ENCODE peak calls at places on chromosome 9, in ten cellular contexts. O is type B pancreatic cell; M is MCF 10A; J is neural crest cell; R is bronchial epithelial cell; Z is fibroblast of pulmonary artery; G is CD8-positive, alpha-beta T cell; Q is cardiac fibroblast; C is WERI-Rb-1; N is colonic mucosa. B is an unnamed sample.

GRCh38 chr9:134230942-134231325 is 66.6 kb upstream of the RNU6ATAC start:
- DNase-seq in R (no peak), M (no peak), Z (no peak), Q (no peak), G (no peak), C (no peak), N (no peak), O (no peak), J (no peak), B (no peak)

GRCh38 chr9:38371495-38371894 is 21.0 kb upstream of the ALDH1B1 start:
- DNase-seq in C (peak), G (no peak), R (peak), Z (peak), O (no peak), J (no peak), M (peak), Q (peak), N (peak), B (peak)

GRCh38 chr9:114174876-114175771 is 19.8 kb downstream of the COL27A1 start:
- DNase-seq in O (no peak), Z (peak), R (no peak), J (no peak), N (peak), M (no peak), C (no peak), G (no peak), Q (peak), B (peak)

GRCh38 chr9:132451276-132451675 is 41.3 kb downstream of the CFAP77 start:
- DNase-seq in C (no peak), N (no peak), G (no peak), J (no peak), O (no peak), M (no peak), Z (no peak), Q (no peak), R (no peak), B (no peak)

GRCh38 chr9:26260238-26260637 is 582.0 kb upstream of the TUSC1 start:
- DNase-seq in G (no peak), J (no peak), Q (peak), O (no peak), Z (peak), R (peak), M (peak), N (no peak), C (no peak), B (no peak)

GRCh38 chr9:127418037-127418471 is 6.1 kb upstream of the ZNF79 start:
- DNase-seq in Z (no peak), C (peak), O (no peak), Q (no peak), J (no peak), G (no peak), M (peak), N (no peak), R (no peak), B (no peak)

GRCh38 chr9:115267788-115268187 is 149.8 kb upstream of the TNC start:
- DNase-seq in R (no peak), M (peak), Z (peak), Q (peak), J (no peak), C (no peak), O (no peak), N (no peak), G (no peak), B (peak)

GRCh38 chr9:110672873-110673508 is 4.4 kb downstream of the MUSK start:
- DNase-seq in R (no peak), J (no peak), Z (no peak), M (no peak), G (no peak), O (no peak), Q (no peak), N (no peak), C (no peak), B (no peak)

GRCh38 chr9:70868661-70869652 is 252.5 kb downstream of the TRPM3 start:
- DNase-seq in N (no peak), J (no peak), G (no peak), Z (peak), M (no peak), R (peak), O (no peak), Q (peak), C (peak), B (peak)

GRCh38 chr9:133750927-133751649 is 12.9 kb upstream of the SARDH start:
- DNase-seq in C (no peak), M (no peak), Q (no peak), G (no peak), R (no peak), N (no peak), Z (no peak), J (no peak), O (peak), B (no peak)

GRCh38 chr9:9352877-9353481 is 1259.8 kb downstream of the PTPRD start:
- DNase-seq in Z (peak), Q (peak), O (no peak), R (peak), M (peak), J (peak), C (no peak), N (peak), G (no peak), B (no peak)

GRCh38 chr9:83327750-83328622 is 210.2 kb downstream of the FRMD3 start:
- DNase-seq in O (no peak), C (peak), J (no peak), M (no peak), Q (no peak), Z (no peak), G (no peak), N (no peak), R (no peak), B (no peak)

GRCh38 chr9:83323148-83323547 is 215.1 kb downstream of the FRMD3 start:
- DNase-seq in G (no peak), O (no peak), C (no peak), N (no peak), M (no peak), Z (no peak), J (no peak), R (no peak), Q (no peak), B (no peak)

GRCh38 chr9:83327323-83327722 is 210.9 kb downstream of the FRMD3 start:
- DNase-seq in Q (peak), R (no peak), J (no peak), N (no peak), Z (no peak), O (no peak), C (no peak), G (no peak), M (no peak), B (peak)

GRCh38 chr9:83322438-83322837 is 215.8 kb downstream of the FRMD3 start:
- DNase-seq in M (no peak), Z (no peak), O (no peak), J (no peak), R (no peak), Q (peak), C (no peak), G (no peak), N (no peak), B (peak)
- TF ChIP-seq CTCF in M (no peak), Z (no peak), O (no peak), J (no peak), R (no peak), Q (no peak), C (no peak), G (no peak), N (no peak), B (no peak)

GRCh38 chr9:120733190-120733589 is 18.9 kb upstream of the MEGF9 start:
- DNase-seq in G (no peak), M (no peak), C (no peak), O (no peak), Z (peak), N (no peak), J (no peak), Q (peak), R (peak), B (peak)

GRCh38 chr9:120735415-120736126 is 21.3 kb upstream of the MEGF9 start:
- DNase-seq in G (no peak), J (no peak), N (no peak), C (no peak), R (peak), Z (peak), O (no peak), M (peak), Q (peak), B (peak)

GRCh38 chr9:120737411-120737810 is 23.1 kb upstream of the MEGF9 start:
- DNase-seq in G (no peak), R (no peak), O (no peak), C (no peak), M (no peak), Q (no peak), Z (no peak), J (no peak), N (no peak), B (no peak)

GRCh38 chr9:120734607-120735006 is 20.3 kb upstream of the MEGF9 start:
- DNase-seq in M (no peak), J (no peak), Q (no peak), N (no peak), Z (no peak), C (no peak), R (no peak), O (no peak), G (no peak), B (no peak)

GRCh38 chr9:120735009-120735408 is 20.7 kb upstream of the MEGF9 start:
- DNase-seq in R (no peak), Z (peak), Q (no peak), G (no peak), M (no peak), O (no peak), C (no peak), J (no peak), N (no peak), B (peak)
- TF ChIP-seq CTCF in R (no peak), Z (no peak), Q (no peak), G (no peak), M (no peak), O (no peak), C (no peak), J (no peak), N (no peak), B (no peak)

GRCh38 chr9:84935528-84936117 is 266.1 kb downstream of the NTRK2 start:
- DNase-seq in Z (no peak), J (no peak), Q (no peak), N (no peak), G (no peak), M (no peak), O (no peak), R (no peak), C (no peak), B (no peak)

GRCh38 chr9:84929068-84929467 is 259.5 kb downstream of the NTRK2 start:
- DNase-seq in C (no peak), Z (no peak), O (no peak), J (no peak), G (no peak), Q (no peak), M (no peak), N (no peak), R (no peak), B (no peak)

GRCh38 chr9:84937086-84937670 is 267.6 kb downstream of the NTRK2 start:
- DNase-seq in Q (no peak), Z (no peak), C (no peak), J (peak), N (peak), G (no peak), M (no peak), O (no peak), R (no peak), B (no peak)

GRCh38 chr9:84928419-84928818 is 258.9 kb downstream of the NTRK2 start:
- DNase-seq in O (no peak), Z (no peak), J (no peak), C (no peak), R (no peak), Q (no peak), G (no peak), M (no peak), N (no peak), B (no peak)

GRCh38 chr9:84932915-84933527 is 263.5 kb downstream of the NTRK2 start:
- DNase-seq in C (no peak), O (no peak), Z (no peak), G (no peak), Q (no peak), M (peak), J (no peak), N (no peak), R (peak), B (no peak)
- TF ChIP-seq CTCF in C (no peak), O (peak), Z (peak), G (no peak), Q (no peak), M (peak), J (peak), N (no peak), R (peak), B (no peak)

DNA sequence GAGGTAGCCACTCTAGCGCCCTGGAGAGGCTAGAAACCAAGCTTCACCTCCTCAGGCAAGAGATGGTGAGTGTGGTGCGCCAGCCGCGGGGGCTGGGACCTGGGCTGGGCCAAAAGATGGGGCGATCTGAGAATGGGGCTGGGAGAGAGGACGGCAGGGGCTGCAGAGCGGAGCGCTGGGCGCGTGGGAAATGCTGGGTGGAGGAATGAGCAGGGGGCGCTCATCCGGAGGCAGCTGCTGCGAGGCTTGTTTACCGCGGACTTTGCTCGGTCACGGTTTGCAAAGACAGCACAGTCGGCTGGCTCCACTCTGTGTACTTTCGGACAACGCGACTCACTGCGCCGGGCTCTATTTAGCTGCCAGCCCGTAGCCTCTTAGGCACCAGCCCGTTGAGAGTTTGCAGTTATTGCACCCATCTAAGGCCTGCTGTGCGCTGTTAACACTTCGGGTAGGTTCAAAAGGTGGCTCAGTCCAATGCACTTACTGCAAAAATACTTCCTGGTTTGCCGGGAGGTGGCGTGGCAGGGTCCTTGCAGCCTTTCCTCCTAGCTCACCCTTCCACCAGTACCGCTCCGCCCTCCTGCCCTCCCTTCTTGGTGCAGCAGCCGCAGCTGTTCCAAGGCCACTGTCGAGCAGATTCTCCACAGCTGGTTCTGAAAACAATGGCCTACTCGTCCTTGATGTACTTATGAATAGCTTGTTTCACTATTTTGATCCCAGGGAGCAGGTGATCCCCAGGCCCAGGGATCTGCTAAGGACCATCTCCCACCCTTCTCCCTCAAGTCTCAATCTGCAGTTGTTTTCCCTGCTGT is 1.3 kb downstream of the LURAP1L start:
- DNase-seq in Z (peak), M (peak), R (peak), J (peak), O (peak), N (peak), C (peak), G (no peak), Q (peak), B (peak)
- TF ChIP-seq CTCF in Z (peak), M (peak), R (peak), J (peak), O (peak), N (no peak), C (peak), G (no peak), Q (peak), B (peak)

GRCh38 chr9:117622347-117622746 is 81.9 kb upstream of the TLR4 start:
- DNase-seq in Q (peak), C (no peak), O (no peak), G (no peak), M (no peak), Z (no peak), N (no peak), R (no peak), J (no peak), B (no peak)
- TF ChIP-seq CTCF in Q (peak), C (no peak), O (peak), G (no peak), M (no peak), Z (no peak), N (no peak), R (no peak), J (peak), B (no peak)

GRCh38 chr9:108776920-108777650 is 78.7 kb downstream of the ACTL7B start:
- DNase-seq in N (no peak), C (peak), R (peak), M (peak), O (no peak), Z (peak), G (no peak), J (no peak), Q (peak), B (peak)
- TF ChIP-seq CTCF in N (no peak), C (peak), R (peak), M (no peak), O (peak), Z (peak), G (no peak), J (no peak), Q (peak), B (peak)

GRCh38 chr9:91775708-91776028 is 174.4 kb downstream of the ROR2 start:
- DNase-seq in Z (no peak), J (no peak), M (no peak), O (no peak), N (no peak), Q (no peak), R (no peak), C (no peak), G (no peak), B (no peak)
- TF ChIP-seq CTCF in Z (no peak), J (peak), M (no peak), O (no peak), N (no peak), Q (no peak), R (no peak), C (no peak), G (peak), B (no peak)

DNA sequence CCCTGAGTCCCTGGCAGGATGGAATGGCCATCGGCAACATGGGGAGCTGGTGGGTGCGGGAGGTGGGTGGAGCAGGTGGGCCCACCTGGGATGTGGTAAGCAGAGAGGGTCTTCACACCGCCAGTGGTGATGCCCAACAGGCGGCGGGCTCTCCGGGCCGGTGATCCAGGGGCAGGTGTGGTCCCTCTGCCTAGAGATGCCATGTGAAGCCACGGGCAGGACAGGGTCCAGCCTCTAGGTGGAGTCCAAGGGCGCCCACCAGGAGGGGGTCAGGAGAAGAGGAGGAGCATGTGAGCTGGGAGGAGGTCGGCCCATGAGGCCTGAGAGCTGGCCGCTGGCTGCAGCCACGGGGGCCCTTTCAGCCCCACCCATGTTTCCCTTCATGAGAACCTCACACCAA is 221.1 kb downstream of the FANCC start:
- DNase-seq in Z (no peak), C (peak), Q (no peak), G (no peak), J (no peak), R (no peak), N (no peak), O (no peak), M (no peak), B (no peak)
- TF ChIP-seq CTCF in Z (no peak), C (peak), Q (no peak), G (no peak), J (no peak), R (peak), N (no peak), O (peak), M (no peak), B (no peak)

DNA sequence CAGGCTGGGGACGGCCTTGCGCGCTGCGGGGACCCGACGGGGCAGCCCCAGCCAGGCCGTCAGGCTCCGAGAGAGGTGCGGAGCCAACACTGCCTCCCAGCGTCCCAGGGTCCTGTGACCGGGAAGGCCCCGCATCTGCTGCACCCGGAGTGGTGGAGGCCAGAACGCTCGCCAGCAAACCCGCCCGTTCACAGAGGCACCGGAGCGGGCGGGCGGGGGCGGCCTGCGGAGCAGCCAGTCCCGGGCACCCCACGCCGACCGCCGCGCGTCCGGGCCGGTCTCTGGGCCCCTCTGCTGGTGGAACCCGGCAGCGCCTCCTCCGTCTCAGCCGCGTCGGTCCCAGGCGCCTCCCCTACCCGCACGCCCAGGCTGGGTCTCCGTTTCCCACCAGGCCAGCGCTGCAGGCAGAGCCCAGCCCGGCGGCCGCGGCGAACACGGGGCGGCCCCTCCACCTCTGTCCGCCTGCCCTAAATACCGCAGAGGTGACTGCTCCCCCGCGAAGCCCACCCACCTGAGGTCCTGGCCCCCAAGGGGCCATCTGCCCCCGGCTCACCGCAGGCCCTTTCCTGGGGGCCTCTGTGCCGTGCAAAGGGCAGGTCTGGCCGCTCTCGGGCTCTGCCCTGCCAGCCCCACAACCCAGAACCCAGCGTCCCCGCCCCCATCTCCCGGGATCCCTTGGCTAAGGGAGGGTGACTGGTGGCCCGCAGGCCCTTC is 15.9 kb downstream of the EXD3 start:
- DNase-seq in Q (peak), J (peak), G (peak), N (peak), C (peak), Z (peak), O (peak), R (no peak), M (peak), B (peak)
- TF ChIP-seq CTCF in Q (peak), J (peak), G (peak), N (peak), C (peak), Z (peak), O (peak), R (peak), M (peak), B (peak)

GRCh38 chr9:14418262-14419200 is 104.6 kb upstream of the NFIB start:
- DNase-seq in Z (peak), O (no peak), R (no peak), Q (peak), N (no peak), G (no peak), M (peak), J (no peak), C (no peak), B (peak)

GRCh38 chr9:14417230-14417629 is 103.3 kb upstream of the NFIB start:
- DNase-seq in C (no peak), M (peak), Q (peak), G (no peak), J (no peak), R (peak), Z (peak), O (no peak), N (no peak), B (peak)

GRCh38 chr9:14412778-14413177 is 98.8 kb upstream of the NFIB start:
- DNase-seq in G (no peak), R (no peak), M (no peak), N (no peak), O (no peak), C (no peak), Z (no peak), J (no peak), Q (no peak), B (no peak)

GRCh38 chr9:14415947-14416346 is 102.0 kb upstream of the NFIB start:
- DNase-seq in N (no peak), O (no peak), C (no peak), R (peak), J (no peak), G (no peak), Q (peak), M (no peak), Z (peak), B (peak)

GRCh38 chr9:14413811-14414210 is 99.9 kb upstream of the NFIB start:
- DNase-seq in C (no peak), M (no peak), Z (no peak), Q (no peak), N (no peak), G (no peak), J (no peak), O (no peak), R (no peak), B (no peak)
- TF ChIP-seq CTCF in C (no peak), M (no peak), Z (no peak), Q (no peak), N (no peak), G (no peak), J (no peak), O (no peak), R (no peak), B (no peak)